ENCODE peak calls at places on chromosomes 7 and 10, in five cellular contexts. L, P, B, E and X are unnamed samples. For H3K4me1 and H3K36me3, the result is how much of the 10 kb centered on the place peaks cover.

GRCh38 chr10:17181751-17182150 is 19.7 kb downstream of the TRDMT1 start:
- DNase-seq in L (peak), P (no peak), B (no peak), E (no peak), X (no peak)

GRCh38 chr10:22447068-22447467 is 101.8 kb downstream of the SPAG6 start:
- DNase-seq in L (peak), P (no peak), B (no peak), E (no peak), X (no peak)

GRCh38 chr10:22427890-22428571 is 82.7 kb downstream of the SPAG6 start:
- DNase-seq in L (peak), P (no peak), B (no peak), E (peak), X (no peak)

GRCh38 chr10:63430091-63430998 is 35.4 kb downstream of the JMJD1C start:
- DNase-seq in L (peak), P (no peak), B (no peak), E (no peak), X (peak)

GRCh38 chr10:133476641-133476990 is 22.9 kb downstream of the SCART1 start:
- DNase-seq in L (no peak), P (no peak), B (no peak), E (peak), X (no peak)

GRCh38 chr7:158109364-158110033 is 478.1 kb downstream of the PTPRN2 start:
- DNase-seq in L (no peak), P (no peak), B (no peak), E (no peak), X (peak)

GRCh38 chr7:132191418-132191817 is 384.9 kb downstream of the PLXNA4 start:
- DNase-seq in L (no peak), P (no peak), B (no peak), E (no peak), X (no peak)

GRCh38 chr7:12954374-12954773 is 266.9 kb downstream of the ARL4A start:
- DNase-seq in L (no peak), P (no peak), B (no peak), E (no peak), X (no peak)

GRCh38 chr7:17297243-17297642 is 1.2 kb upstream of the AHR start:
- DNase-seq in L (no peak), P (no peak), B (no peak), E (no peak), X (no peak)

GRCh38 chr10:62433181-62433692 is 59.1 kb downstream of the ZNF365 start:
- DNase-seq in L (peak), P (no peak), B (peak), E (peak), X (no peak)

GRCh38 chr10:80158598-80159127 is 26.1 kb downstream of the PLAC9 start:
- DNase-seq in L (peak), P (peak), B (peak), E (peak), X (no peak)

GRCh38 chr10:80158126-80158525 is 25.6 kb downstream of the PLAC9 start:
- DNase-seq in L (no peak), P (no peak), B (no peak), E (no peak), X (no peak)

GRCh38 chr10:80159166-80159888 is 26.8 kb downstream of the PLAC9 start:
- DNase-seq in L (no peak), P (no peak), B (no peak), E (no peak), X (no peak)

GRCh38 chr10:80161321-80162084 is 29.0 kb downstream of the PLAC9 start:
- DNase-seq in L (no peak), P (no peak), B (no peak), E (peak), X (peak)

GRCh38 chr10:80160361-80161128 is 28.0 kb downstream of the PLAC9 start:
- DNase-seq in L (no peak), P (no peak), B (no peak), E (no peak), X (no peak)
- H3K4me1 ChIP-seq in L (under half), P (under half), B (under half), E (under half), X (under half)

DNA sequence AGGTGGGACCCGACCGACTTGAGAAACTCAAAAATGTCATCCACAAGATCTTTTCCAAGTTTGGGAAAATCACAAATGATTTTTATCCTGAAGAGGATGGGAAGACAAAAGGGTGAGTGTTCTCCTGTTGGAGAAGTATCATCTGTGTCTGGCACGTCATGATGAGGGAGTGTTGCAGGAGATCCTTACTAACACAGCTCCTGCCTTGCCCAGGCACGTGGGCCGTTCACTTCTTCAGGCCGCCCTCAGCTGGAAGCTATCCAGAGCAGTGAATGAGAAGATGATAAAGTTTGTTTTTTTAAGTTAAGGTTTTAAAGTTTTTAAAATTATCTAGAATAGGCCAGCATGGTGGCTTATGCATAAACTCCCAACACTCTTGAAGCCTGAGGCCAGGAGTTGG is 6.2 kb downstream of the EIF3B start:
- DNase-seq in L (no peak), P (no peak), B (no peak), E (no peak), X (no peak)
- H3K36me3 ChIP-seq in L (under half), P (under half), B (under half), E (half or more), X (half or more)

DNA sequence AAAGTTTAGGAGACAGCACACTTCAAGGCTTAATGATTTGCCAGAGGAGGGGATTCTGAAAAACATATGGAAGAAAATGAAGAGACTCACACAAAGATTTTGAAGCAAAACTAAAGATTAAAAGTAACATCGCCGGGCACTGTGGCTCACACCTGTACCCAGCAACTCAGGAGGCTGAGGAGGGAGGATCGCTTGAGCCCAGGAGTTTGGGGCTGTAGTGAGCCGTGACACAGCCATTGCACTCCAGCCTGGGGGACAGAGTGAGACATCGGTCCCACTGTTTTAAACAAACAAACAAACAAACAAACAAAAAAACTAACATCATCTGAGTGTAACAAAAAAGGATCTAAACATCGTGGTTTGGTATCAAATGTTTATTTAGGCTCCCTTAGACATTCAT is 33.7 kb upstream of the DAGLB start:
- DNase-seq in L (no peak), P (no peak), B (no peak), E (no peak), X (no peak)
- H3K4me1 ChIP-seq in L (under half), P (under half), B (half or more), E (under half), X (under half)

GRCh38 chr7:130891254-130892094 is 157.5 kb upstream of the KLF14 start:
- DNase-seq in L (no peak), P (no peak), B (peak), E (no peak), X (no peak)
- H3K36me3 ChIP-seq in L (under half), P (under half), B (under half), E (under half), X (under half)